ENCODE peak calls at places on chromosomes 11 and 22, in eight cellular contexts. R, J, O, Q, C, Z, E and W are unnamed samples.

GRCh38 chr11:69114811-69115523 is 40.8 kb upstream of the SMIM38 start:
- DNase-seq in R (no peak), J (no peak), O (no peak), Q (no peak), C (no peak), Z (no peak), E (no peak), W (no peak)

GRCh38 chr22:19766506-19767426 is 6.2 kb downstream of the TBX1 start:
- DNase-seq in R (peak), J (peak), O (peak), Q (peak), C (peak), Z (peak), E (no peak), W (no peak)

GRCh38 chr22:49983148-49984042 is 22.8 kb downstream of the PIM3 start:
- DNase-seq in R (no peak), J (no peak), O (no peak), Q (no peak), C (no peak), Z (peak), E (no peak), W (no peak)

GRCh38 chr11:72430743-72431570 is 3.4 kb downstream of the CLPB start:
- DNase-seq in R (peak), J (peak), O (peak), Q (peak), C (no peak), Z (no peak), E (peak), W (no peak)

GRCh38 chr11:94866231-94866827 is 98.2 kb downstream of the AMOTL1 start:
- DNase-seq in R (no peak), J (no peak), O (no peak), Q (peak), C (no peak), Z (no peak), E (peak), W (no peak)

GRCh38 chr11:86940122-86940777 is 14.9 kb downstream of the FZD4 start:
- DNase-seq in R (peak), J (peak), O (no peak), Q (peak), C (no peak), Z (no peak), E (peak), W (no peak)

GRCh38 chr11:83275888-83276641 is 10.1 kb downstream of the CCDC90B start:
- DNase-seq in R (peak), J (no peak), O (no peak), Q (no peak), C (no peak), Z (no peak), E (no peak), W (no peak)

GRCh38 chr22:44445731-44446130 is 52.3 kb downstream of the RTL6 start:
- DNase-seq in R (no peak), J (no peak), O (no peak), Q (no peak), C (no peak), Z (peak), E (peak), W (no peak)

GRCh38 chr11:75339685-75340409 is 11.6 kb downstream of the ARRB1 start:
- DNase-seq in R (peak), J (peak), O (peak), Q (no peak), C (no peak), Z (no peak), E (no peak), W (no peak)

GRCh38 chr22:47144076-47144765 is 381.8 kb downstream of the TBC1D22A start:
- DNase-seq in R (no peak), J (no peak), O (no peak), Q (no peak), C (no peak), Z (no peak), E (no peak), W (no peak)

GRCh38 chr11:132588366-132588765 is 943.9 kb downstream of the OPCML start:
- DNase-seq in R (no peak), J (no peak), O (no peak), Q (no peak), C (no peak), Z (no peak), E (peak), W (no peak)

GRCh38 chr11:74397531-74398243 is 546 bp downstream of the PGM2L1 start:
- DNase-seq in R (peak), J (no peak), O (no peak), Q (peak), C (peak), Z (no peak), E (peak), W (peak)

GRCh38 chr11:44709281-44709562 is 17.5 kb upstream of the TSPAN18 start:
- DNase-seq in R (no peak), J (no peak), O (no peak), Q (no peak), C (no peak), Z (no peak), E (no peak), W (no peak)

GRCh38 chr11:116500833-116501622 is 271.8 kb downstream of the BUD13 start:
- DNase-seq in R (no peak), J (no peak), O (no peak), Q (no peak), C (no peak), Z (no peak), E (no peak), W (no peak)

GRCh38 chr22:27377901-27378300 is 423.7 kb downstream of the MN1 start:
- DNase-seq in R (peak), J (no peak), O (peak), Q (peak), C (no peak), Z (no peak), E (peak), W (no peak)

GRCh38 chr11:119691020-119691666 is 37.9 kb downstream of the NECTIN1 start:
- DNase-seq in R (no peak), J (no peak), O (peak), Q (no peak), C (peak), Z (no peak), E (no peak), W (no peak)

GRCh38 chr22:30014244-30014643 is 66.0 kb upstream of the HORMAD2 start:
- DNase-seq in R (no peak), J (no peak), O (no peak), Q (no peak), C (no peak), Z (no peak), E (no peak), W (no peak)

GRCh38 chr11:125129316-125129990 is 18.0 kb upstream of the TMEM218 start:
- DNase-seq in R (no peak), J (no peak), O (no peak), Q (no peak), C (no peak), Z (no peak), E (no peak), W (no peak)

GRCh38 chr11:112780351-112781043 is 180.7 kb upstream of the NCAM1 start:
- DNase-seq in R (no peak), J (peak), O (no peak), Q (no peak), C (no peak), Z (peak), E (peak), W (no peak)

GRCh38 chr22:33798401-33798800 is 121.9 kb downstream of the LARGE1 start:
- DNase-seq in R (no peak), J (no peak), O (no peak), Q (no peak), C (no peak), Z (no peak), E (no peak), W (no peak)

GRCh38 chr11:95245038-95245437 is 14.0 kb upstream of the SESN3 start:
- DNase-seq in R (no peak), J (no peak), O (no peak), Q (peak), C (no peak), Z (no peak), E (peak), W (no peak)

GRCh38 chr22:33354928-33355327 is 296.7 kb upstream of the SYN3 start:
- DNase-seq in R (no peak), J (no peak), O (no peak), Q (no peak), C (no peak), Z (no peak), E (peak), W (no peak)

GRCh38 chr11:95086116-95086515 is 3.5 kb upstream of the ENDOD1 start:
- DNase-seq in R (no peak), J (no peak), O (no peak), Q (no peak), C (no peak), Z (no peak), E (no peak), W (no peak)

GRCh38 chr11:61902313-61902712 is 11.0 kb upstream of the FADS3 start:
- DNase-seq in R (no peak), J (no peak), O (no peak), Q (no peak), C (no peak), Z (no peak), E (no peak), W (no peak)

GRCh38 chr22:29475550-29475949 is 4.5 kb upstream of the NEFH start:
- DNase-seq in R (no peak), J (no peak), O (peak), Q (no peak), C (no peak), Z (no peak), E (no peak), W (no peak)

GRCh38 chr11:28110839-28111235 is 2.6 kb downstream of the METTL15 start:
- DNase-seq in R (peak), J (no peak), O (peak), Q (no peak), C (no peak), Z (no peak), E (peak), W (no peak)

GRCh38 chr22:47808886-47809620 is 1046.6 kb downstream of the TBC1D22A start:
- DNase-seq in R (no peak), J (no peak), O (no peak), Q (no peak), C (no peak), Z (no peak), E (no peak), W (no peak)

DNA sequence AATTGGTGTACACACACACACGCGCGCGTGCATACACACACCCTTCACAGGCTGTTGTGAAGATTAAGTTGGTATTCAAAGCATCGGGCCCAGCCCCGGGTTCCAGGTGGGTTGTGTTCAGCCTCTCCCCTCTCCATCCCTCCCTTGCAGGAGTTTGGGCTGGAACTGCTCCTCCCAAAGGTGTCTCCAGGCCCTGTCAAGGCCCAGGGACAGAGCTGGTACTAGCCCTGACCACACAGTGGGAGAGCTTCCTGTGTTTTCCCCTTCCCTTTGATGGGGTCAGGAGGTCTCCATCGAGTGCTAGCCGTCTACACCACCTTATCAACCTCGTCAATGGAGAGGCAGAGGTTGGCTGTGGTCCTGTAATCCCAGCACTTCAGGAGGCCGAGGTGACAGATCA is 36.5 kb upstream of the CSNK1E start:
- DNase-seq in R (no peak), J (no peak), O (no peak), Q (no peak), C (no peak), Z (no peak), E (no peak), W (no peak)
- H3K27ac ChIP-seq in R (no peak), J (peak), O (no peak), Q (no peak), C (no peak), Z (peak), E (no peak), W (no peak)

GRCh38 chr11:78425436-78425835 is 7.8 kb upstream of the GAB2 start:
- DNase-seq in R (no peak), J (no peak), O (no peak), Q (no peak), C (no peak), Z (no peak), E (no peak), W (no peak)
- H3K27ac ChIP-seq in R (peak), J (peak), O (no peak), Q (no peak), C (no peak), Z (no peak), E (no peak), W (no peak)

GRCh38 chr11:111391328-111392124 is 12.5 kb upstream of the POU2AF1 start:
- DNase-seq in R (no peak), J (no peak), O (no peak), Q (no peak), C (no peak), Z (no peak), E (no peak), W (no peak)

GRCh38 chr11:111387318-111387863 is 8.3 kb upstream of the POU2AF1 start:
- DNase-seq in R (peak), J (no peak), O (no peak), Q (no peak), C (no peak), Z (no peak), E (no peak), W (no peak)

GRCh38 chr11:111388431-111388830 is 9.4 kb upstream of the POU2AF1 start:
- DNase-seq in R (no peak), J (no peak), O (no peak), Q (no peak), C (no peak), Z (no peak), E (peak), W (no peak)

GRCh38 chr11:111386611-111387150 is 7.6 kb upstream of the POU2AF1 start:
- DNase-seq in R (peak), J (no peak), O (no peak), Q (no peak), C (no peak), Z (no peak), E (no peak), W (no peak)

GRCh38 chr11:111388842-111389241 is 9.8 kb upstream of the POU2AF1 start:
- DNase-seq in R (no peak), J (no peak), O (peak), Q (no peak), C (no peak), Z (no peak), E (no peak), W (no peak)
- H3K27ac ChIP-seq in R (no peak), J (no peak), O (no peak), Q (no peak), C (no peak), Z (no peak), E (no peak), W (no peak)

GRCh38 chr11:134433806-134434205 is 21.8 kb upstream of the B3GAT1 start:
- DNase-seq in R (no peak), J (no peak), O (no peak), Q (no peak), C (no peak), Z (no peak), E (no peak), W (no peak)
- H3K27ac ChIP-seq in R (no peak), J (no peak), O (no peak), Q (no peak), C (no peak), Z (no peak), E (no peak), W (no peak)

DNA sequence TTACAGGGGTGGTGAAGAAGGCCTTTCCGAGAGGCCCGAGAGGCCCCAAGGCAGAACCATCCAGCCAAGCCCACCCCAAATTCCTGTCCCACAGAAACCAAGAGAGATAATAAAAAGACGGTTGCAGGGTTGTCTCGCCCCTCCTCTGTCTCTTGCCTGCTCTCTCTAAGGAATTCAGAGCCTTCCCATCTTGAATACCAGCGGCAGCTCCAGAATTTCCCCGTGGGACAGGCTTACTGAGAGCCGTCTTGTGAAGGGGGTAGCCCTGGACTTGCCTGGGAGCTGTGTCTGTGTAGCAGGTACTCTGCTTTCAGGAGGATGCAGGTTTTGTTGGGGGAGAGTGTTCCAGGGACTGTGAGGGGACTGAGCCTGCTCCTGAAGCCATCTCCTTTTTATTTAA is 9.6 kb upstream of the EIF3D start:
- DNase-seq in R (no peak), J (no peak), O (no peak), Q (no peak), C (no peak), Z (no peak), E (no peak), W (no peak)
- H3K27ac ChIP-seq in R (no peak), J (no peak), O (no peak), Q (no peak), C (no peak), Z (no peak), E (no peak), W (no peak)